ENCODE peak calls at places on chromosomes 5 and 9, in six cellular contexts. N is fibroblast of lung, M is CD14-positive monocyte, X is body of pancreas, S is fibroblast of pulmonary artery, I is GM12865. G is an unnamed sample.

GRCh38 chr5:159786901-159787691 is 129.2 kb upstream of the ADRA1B start:
- DNase-seq in M (no peak), I (no peak), S (peak), X (peak), N (peak), G (no peak)

GRCh38 chr9:117672397-117672796 is 31.8 kb upstream of the TLR4 start:
- DNase-seq in X (no peak), M (no peak), N (peak), I (no peak), S (peak), G (peak)

GRCh38 chr9:137193771-137194170 is 5.3 kb downstream of the SSNA1 start:
- DNase-seq in M (no peak), X (no peak), I (no peak), S (no peak), N (no peak), G (no peak)

GRCh38 chr9:35906923-35907699 is 1.1 kb downstream of the HRCT1 start:
- DNase-seq in M (no peak), N (peak), S (peak), X (no peak), I (no peak), G (peak)

GRCh38 chr9:115234094-115234493 is 116.1 kb upstream of the TNC start:
- DNase-seq in M (no peak), S (peak), N (peak), X (no peak), I (no peak), G (peak)

GRCh38 chr9:38362912-38363588 is 29.5 kb upstream of the ALDH1B1 start:
- DNase-seq in M (no peak), S (peak), N (peak), I (peak), X (peak), G (peak)

GRCh38 chr5:110441035-110441434 is 285.4 kb downstream of the TMEM232 start:
- DNase-seq in S (peak), M (no peak), N (peak), I (peak), X (no peak), G (no peak)

GRCh38 chr5:39660020-39660419 is 235.2 kb upstream of the DAB2 start:
- DNase-seq in M (no peak), X (no peak), S (no peak), N (no peak), I (no peak), G (no peak)

DNA sequence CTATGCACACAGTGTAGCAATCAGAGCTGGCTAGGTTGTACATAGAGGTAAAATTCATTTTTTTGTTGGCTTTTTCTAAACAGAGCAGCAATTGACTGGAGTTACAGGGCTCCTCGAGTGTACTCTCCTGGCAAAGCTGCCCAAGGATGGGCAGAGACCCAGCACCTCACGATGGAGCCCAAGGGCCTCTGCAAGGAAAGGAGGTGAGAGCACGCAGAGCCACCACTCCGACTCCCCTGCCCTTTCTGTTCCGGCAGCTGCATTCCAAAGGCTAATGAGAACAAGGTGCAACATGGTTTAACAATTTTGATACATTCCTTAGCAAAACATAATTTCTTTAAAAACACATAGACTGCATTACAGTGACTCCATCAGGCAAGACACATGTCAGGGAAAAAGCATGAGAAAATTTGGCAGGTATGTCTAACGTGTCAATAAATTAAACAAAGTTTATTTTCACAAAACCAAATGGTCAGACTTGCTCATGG is 47.5 kb downstream of the SAXO1 start:
- DNase-seq in N (peak), X (no peak), M (no peak), S (no peak), I (no peak), G (no peak)
- TF ChIP-seq CTCF in N (no peak), X (no peak), M (no peak), S (no peak), I (no peak), G (no peak)

GRCh38 chr5:92885950-92886349 is 695.1 kb downstream of the NR2F1-AS1 start:
- DNase-seq in I (peak), M (no peak), N (no peak), S (no peak), X (no peak), G (no peak)
- TF ChIP-seq CTCF in I (peak), M (no peak), N (no peak), S (no peak), X (no peak), G (peak)

DNA sequence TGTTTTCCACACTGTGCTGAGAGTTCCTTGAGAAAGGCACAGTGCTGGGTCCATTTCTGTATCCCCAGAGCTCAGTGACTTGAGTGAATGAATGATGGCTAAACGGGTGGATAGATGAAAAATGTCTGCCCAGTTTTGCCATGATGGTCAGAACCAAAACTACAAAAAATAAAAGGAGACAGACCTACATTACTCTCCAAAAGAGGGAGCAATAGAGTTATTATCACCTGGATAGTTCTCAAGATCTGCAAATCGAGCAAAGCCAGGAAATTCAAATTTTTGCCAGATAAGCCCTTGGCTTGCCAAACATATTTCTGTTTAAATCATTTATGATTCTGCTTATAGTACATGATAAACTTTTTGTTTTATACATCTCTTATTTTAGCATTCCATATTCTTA is 214.2 kb upstream of the ZNF462 start:
- DNase-seq in S (peak), I (no peak), M (no peak), X (no peak), N (peak), G (no peak)
- TF ChIP-seq CTCF in S (peak), I (no peak), M (no peak), X (peak), N (peak), G (no peak)

DNA sequence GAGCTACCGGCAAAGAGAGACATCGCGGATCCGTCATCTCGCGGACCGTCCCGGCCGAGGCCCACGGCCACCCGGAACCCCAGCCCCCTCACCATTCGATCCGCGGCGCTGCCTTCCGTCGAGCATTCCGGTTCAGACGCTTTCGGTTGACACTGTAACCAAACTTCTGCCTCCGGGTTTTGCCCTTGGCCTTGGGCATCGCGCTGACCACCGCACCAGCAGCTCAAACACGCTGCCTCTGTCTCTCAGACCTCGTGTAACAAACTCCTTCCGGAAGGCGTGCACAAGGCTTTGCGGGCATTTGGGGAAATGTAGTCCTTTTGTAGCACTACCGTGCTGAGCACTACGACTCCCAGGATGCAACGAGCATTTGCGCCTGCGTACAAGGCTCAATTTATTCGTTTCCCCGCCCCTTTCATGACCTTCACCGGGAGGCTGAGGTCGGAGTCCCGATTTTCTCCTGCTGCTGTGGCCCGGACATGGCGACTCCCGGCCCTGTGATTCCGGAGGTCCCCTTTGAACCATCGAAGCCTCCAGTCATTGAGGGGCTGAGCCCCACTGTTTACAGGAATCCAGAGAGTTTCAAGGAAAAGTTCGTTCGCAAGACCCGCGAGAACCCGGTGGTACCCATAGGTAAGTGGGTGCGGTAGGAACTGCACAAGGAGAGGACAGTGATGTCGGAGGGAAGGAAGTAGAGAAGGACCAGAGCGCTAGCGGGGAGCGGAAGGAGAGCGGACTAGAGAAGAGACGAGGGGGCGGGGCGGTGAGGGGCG is at the start of the genes HIGD2A and NOP16:
- DNase-seq in I (peak), X (peak), M (peak), N (peak), S (peak), G (peak)
- TF ChIP-seq CTCF in I (no peak), X (peak), M (no peak), N (no peak), S (no peak), G (no peak)

DNA sequence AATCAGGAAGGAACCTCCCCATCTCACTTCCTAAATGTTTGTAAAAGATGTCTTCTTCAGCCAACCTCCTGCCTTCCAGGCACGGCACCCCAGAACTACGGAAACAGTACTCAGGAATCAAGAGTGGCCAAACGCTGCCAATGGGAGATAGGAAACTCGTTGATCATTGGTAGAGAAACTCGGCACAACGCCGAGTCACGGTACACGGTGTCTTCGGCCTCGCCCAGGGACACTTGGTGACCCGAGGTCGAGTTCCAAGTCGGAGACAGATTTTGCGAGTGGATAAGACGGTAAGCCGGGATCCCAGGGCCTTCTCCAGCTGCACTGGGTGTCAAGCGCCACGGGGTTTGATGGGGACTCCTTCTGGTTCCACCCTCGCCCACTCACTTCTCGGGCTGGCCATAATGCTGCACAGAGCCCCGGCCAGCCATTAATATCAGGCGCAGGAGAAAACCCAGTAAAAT is 343 bp downstream of the KIAA0825 start:
- DNase-seq in X (peak), S (peak), N (peak), I (peak), M (no peak), G (peak)
- TF ChIP-seq CTCF in X (no peak), S (no peak), N (no peak), I (no peak), M (no peak), G (no peak)

DNA sequence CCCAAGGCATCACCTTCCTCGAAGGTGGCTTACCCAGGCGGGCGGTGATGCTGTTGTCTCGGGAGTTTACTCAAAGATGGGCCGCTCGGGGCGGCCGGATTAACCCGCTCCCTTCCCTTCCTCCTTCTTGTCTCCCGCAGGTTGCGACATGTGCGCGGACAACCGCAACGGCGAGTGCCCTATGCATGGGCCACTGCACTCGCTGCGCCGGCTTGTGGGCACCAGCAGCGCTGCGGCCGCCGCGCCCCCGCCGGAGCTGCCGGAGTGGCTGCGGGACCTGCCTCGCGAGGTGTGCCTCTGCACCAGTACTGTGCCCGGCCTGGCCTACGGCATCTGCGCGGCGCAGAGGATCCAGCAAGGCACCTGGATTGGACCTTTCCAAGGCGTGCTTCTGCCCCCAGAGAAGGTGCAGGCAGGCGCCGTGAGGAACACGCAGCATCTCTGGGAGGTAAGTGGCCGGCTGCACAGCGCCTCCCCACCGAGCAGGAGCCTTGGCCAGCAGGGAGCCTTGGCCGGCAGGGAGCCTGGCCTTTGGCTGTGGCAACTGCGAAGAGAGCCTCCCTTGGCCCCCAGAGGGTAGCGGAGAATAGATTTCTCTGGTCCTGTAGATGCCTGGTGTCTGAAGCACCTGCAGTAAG is 10.6 kb downstream of the PRDM6 start:
- DNase-seq in X (no peak), N (peak), M (no peak), I (no peak), S (no peak), G (no peak)
- TF ChIP-seq CTCF in X (peak), N (no peak), M (no peak), I (no peak), S (no peak), G (no peak)

GRCh38 chr5:58980890-58981289 is 398.0 kb downstream of the RAB3C start:
- DNase-seq in I (no peak), S (no peak), N (no peak), X (no peak), M (no peak), G (no peak)
- TF ChIP-seq CTCF in I (no peak), S (no peak), N (no peak), X (no peak), M (no peak), G (no peak)

GRCh38 chr5:169546346-169546745 is 37.2 kb upstream of the SPDL1 start:
- DNase-seq in X (no peak), I (no peak), M (no peak), N (no peak), S (no peak), G (no peak)
- TF ChIP-seq CTCF in X (no peak), I (no peak), M (no peak), N (no peak), S (no peak), G (no peak)

DNA sequence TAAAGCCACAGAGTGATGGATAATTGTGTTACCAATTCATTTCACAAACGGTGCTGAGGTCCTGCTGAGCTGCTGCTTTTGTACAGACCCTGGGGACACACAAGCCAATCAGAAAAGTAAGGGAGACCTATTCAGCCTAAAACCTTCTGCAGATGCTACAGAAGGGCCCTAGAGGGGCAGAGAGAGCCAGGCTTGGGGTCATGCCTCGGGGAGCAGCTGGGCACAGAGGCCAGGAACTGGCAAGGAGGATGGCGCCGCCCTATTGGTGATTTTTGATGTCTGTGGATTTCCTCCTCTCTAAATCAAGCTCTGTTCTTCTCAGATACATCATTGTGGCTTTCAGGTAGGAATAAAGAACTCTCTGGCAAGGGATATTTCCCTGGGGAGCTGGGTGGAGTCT is 181.9 kb downstream of the ZNF462 start:
- DNase-seq in M (no peak), N (no peak), X (no peak), I (no peak), S (no peak), G (no peak)
- TF ChIP-seq CTCF in M (peak), N (no peak), X (no peak), I (peak), S (no peak), G (peak)

GRCh38 chr5:170691623-170692022 is 91.9 kb upstream of the GABRP start:
- DNase-seq in I (no peak), X (no peak), M (no peak), N (no peak), S (no peak), G (no peak)
- TF ChIP-seq CTCF in I (no peak), X (no peak), M (no peak), N (no peak), S (no peak), G (no peak)